ENCODE peak calls at places on chromosomes 7 and 10, in four cellular contexts. U is HepG2, B is H1, F is K562. E is an unnamed sample.

GRCh38 chr10:26438534-26439269 is 561 bp downstream of the APBB1IP start:
- DNase-seq in U (no peak), F (no peak), B (no peak), E (no peak)

GRCh38 chr7:148253629-148254028 is 336.9 kb upstream of the C7orf33 start:
- DNase-seq in U (no peak), F (no peak), B (no peak), E (no peak)

GRCh38 chr10:130079614-130080460 is 30.8 kb downstream of the C10orf143 start:
- DNase-seq in F (no peak), U (no peak), B (no peak), E (no peak)

GRCh38 chr7:48053823-48054222 is 18.5 kb downstream of the C7orf57 start:
- DNase-seq in B (no peak), U (no peak), F (no peak), E (no peak)

GRCh38 chr10:74925716-74926115 is 99.3 kb downstream of the KAT6B start:
- DNase-seq in F (no peak), B (no peak), U (no peak), E (no peak)

GRCh38 chr7:6271694-6272371 is 591 bp downstream of the CYTH3 start:
- DNase-seq in F (peak; percentile 58), B (no peak), U (no peak), E (no peak)

GRCh38 chr10:60446855-60447254 is 57.2 kb upstream of the ANK3 start:
- DNase-seq in F (no peak), B (no peak), U (no peak), E (no peak)

GRCh38 chr10:125029584-125030242 is 87.8 kb downstream of the ZRANB1 start:
- DNase-seq in B (no peak), F (no peak), U (no peak), E (no peak)

GRCh38 chr10:124646483-124647352 is 97.5 kb downstream of the FAM53B start:
- DNase-seq in U (peak; percentile 43), F (peak; percentile 58), B (no peak), E (no peak)

GRCh38 chr7:123562121-123562520 is 4.5 kb upstream of the NDUFA5 start:
- DNase-seq in F (no peak), B (no peak), U (no peak), E (no peak)

GRCh38 chr7:3244241-3244814 is 56.7 kb upstream of the SDK1 start:
- DNase-seq in B (no peak), U (peak; percentile 56), F (no peak), E (peak; percentile 47)

GRCh38 chr7:41145656-41146055 is 557.2 kb downstream of the INHBA start:
- DNase-seq in U (no peak), F (no peak), B (no peak), E (no peak)

GRCh38 chr7:41148521-41148951 is 554.4 kb downstream of the INHBA start:
- DNase-seq in F (no peak), U (no peak), B (no peak), E (peak; percentile 8)

GRCh38 chr7:41149576-41149975 is 553.3 kb downstream of the INHBA start:
- DNase-seq in B (no peak), U (no peak), F (no peak), E (no peak)

GRCh38 chr7:41147651-41148360 is 555.1 kb downstream of the INHBA start:
- DNase-seq in B (no peak), F (no peak), U (no peak), E (no peak)

DNA sequence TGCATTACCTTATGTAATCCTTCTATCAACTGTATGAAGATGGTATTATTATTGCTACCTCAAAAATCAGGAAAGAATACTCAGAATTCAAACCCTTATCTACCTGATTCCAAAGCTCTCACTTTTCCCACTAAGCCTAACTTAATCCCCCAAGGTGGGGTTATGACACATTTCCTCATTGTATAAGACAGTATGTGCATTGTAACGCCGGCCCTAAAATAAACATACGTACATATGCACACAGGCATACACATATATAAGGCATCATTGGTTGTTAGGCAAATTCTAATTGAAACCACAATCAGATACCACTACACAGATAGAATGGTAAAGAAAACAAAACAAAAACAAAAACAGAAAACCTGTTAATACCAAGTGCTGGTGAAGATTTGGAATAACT is 556.5 kb downstream of the INHBA start:
- DNase-seq in B (no peak), U (no peak), F (no peak), E (no peak)
- TF ChIP-seq FOSL1 in B (no peak), U (no peak), F (no peak), E (no peak)

DNA sequence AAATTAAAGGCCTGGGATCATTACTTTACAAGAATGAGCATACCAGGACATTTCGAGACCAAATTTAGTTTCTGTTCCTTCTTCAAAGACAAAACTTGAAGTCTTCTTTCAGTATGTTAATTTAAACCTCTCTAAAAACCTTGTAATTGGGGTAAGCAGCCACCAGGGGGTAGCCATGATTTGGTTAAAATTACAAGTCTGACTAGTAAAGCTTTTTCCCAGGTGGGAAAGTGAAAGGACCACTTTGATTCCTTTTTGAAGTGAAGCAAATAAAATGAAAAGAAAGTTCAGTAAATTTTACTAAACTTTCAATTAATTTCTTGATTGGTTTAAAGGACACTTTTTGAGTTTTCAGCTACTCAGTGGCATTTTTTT is 294.3 kb downstream of the BBS9 start:
- DNase-seq in F (peak; percentile 8), B (peak; percentile 3), U (peak; percentile 16), E (peak; percentile 10)
- TF ChIP-seq FOSL1 in F (no peak), B (no peak), U (no peak), E (no peak)

DNA sequence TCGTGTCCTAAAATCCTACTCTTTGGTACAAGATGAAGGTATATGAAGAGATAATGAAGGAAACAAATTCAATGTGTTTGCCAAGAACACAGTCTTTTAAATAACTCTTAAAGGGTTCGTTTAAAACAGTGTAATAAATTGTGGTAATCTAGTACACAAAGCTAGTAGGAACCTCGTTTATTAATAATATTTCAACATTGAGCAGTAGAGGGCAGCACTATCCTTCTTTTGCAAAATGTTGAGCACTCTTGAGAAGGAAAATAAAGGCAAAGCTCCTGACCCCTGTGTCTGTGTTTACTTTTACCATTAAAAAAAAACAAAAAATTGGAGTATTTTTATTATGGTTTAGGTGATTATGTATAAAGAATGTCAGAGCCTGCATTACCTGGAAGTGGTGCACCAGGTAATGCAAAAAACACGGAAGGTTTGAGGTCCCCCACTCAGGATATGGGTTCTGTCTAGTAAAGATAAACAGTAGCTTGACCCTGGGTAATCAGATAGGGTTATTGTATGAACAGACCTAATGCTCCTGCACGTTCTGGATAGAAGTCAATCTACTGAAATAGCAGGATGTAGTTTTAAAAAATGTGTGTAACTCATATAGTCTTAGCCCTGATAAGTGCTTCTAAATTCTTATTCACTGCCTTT is 5.7 kb upstream of the GOT1 start:
- DNase-seq in F (peak; percentile 18), B (no peak), U (peak; percentile 48), E (peak; percentile 44)
- TF ChIP-seq FOSL1 in F (no peak), B (no peak), U (no peak), E (no peak)

GRCh38 chr10:36608251-36608650 is 517.1 kb upstream of the ANKRD30A start:
- DNase-seq in F (no peak), U (peak; percentile 1), B (no peak), E (no peak)
- TF ChIP-seq FOSL1 in F (no peak), U (no peak), B (no peak), E (no peak)

GRCh38 chr10:132836832-132837540 is 51.0 kb upstream of the NKX6-2 start:
- DNase-seq in U (peak; percentile 30), B (peak; percentile 17), F (peak; percentile 83), E (no peak)

GRCh38 chr10:132834891-132835847 is 49.2 kb upstream of the NKX6-2 start:
- DNase-seq in U (no peak), F (no peak), B (no peak), E (no peak)

GRCh38 chr10:132836248-132836831 is 50.4 kb upstream of the NKX6-2 start:
- DNase-seq in F (no peak), U (no peak), B (no peak), E (no peak)

GRCh38 chr10:132834311-132834761 is 48.4 kb upstream of the NKX6-2 start:
- DNase-seq in U (no peak), F (no peak), B (no peak), E (no peak)

GRCh38 chr10:132835848-132836233 is 49.9 kb upstream of the NKX6-2 start:
- DNase-seq in B (no peak), F (no peak), U (no peak), E (no peak)
- TF ChIP-seq FOSL1 in B (no peak), F (no peak), U (no peak), E (no peak)

GRCh38 chr7:155007947-155008346 is 5.0 kb upstream of the PAXIP1 start:
- DNase-seq in F (peak; percentile 44), U (peak; percentile 56), B (no peak), E (peak; percentile 32)
- TF ChIP-seq FOSL1 in F (no peak), U (no peak), B (no peak), E (no peak)

DNA sequence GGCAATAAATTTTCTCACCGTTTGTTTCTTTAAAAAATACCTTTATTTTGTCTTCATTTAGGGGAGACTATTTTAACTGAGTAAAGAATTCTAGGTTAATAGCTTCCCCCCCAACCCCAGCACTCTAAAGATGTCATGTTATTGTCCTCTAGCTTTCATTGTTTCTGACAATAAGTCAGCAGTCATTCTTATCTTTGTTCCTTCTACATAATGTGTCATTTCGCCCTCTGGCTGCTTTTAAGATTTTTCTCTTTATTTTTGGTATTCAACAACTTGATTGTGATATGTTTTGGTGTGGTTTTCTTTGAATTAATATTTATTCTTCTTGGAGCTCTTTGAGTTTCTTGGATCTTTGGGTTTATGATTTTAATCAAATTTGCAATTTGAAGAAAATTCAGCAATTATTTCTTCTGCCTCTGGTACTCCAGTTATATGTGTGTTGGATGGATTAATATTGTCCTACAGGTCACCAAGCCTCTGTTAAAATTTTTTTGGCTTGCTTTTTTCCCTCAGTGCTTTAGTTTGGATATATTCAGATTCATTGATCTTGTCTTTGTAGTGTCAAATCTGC is 64.6 kb upstream of the ELN start:
- DNase-seq in B (no peak), F (peak; percentile 24), U (no peak), E (no peak)
- TF ChIP-seq FOSL1 in B (no peak), F (no peak), U (no peak), E (no peak)

E was measured in HCT116.